ENCODE peak calls at places on chromosome 10, in five cellular contexts. One of them, this sample, is unnamed.

GRCh38 chr10:13660545-13660920 is 73.8 kb downstream of the PRPF18 start:
- DNase-seq in GM23248: peak; percentile 53
- DNase-seq in IMR-90: peak; percentile 41
- DNase-seq in tibial artery: no peak
- DNase-seq in Panc1: no peak
- DNase-seq in this sample: no peak

GRCh38 chr10:78331391-78331922 is 297.8 kb downstream of the RPS24 start:
- DNase-seq in GM23248: peak; percentile 87
- DNase-seq in IMR-90: peak; percentile 76
- DNase-seq in tibial artery: peak; percentile 68
- DNase-seq in Panc1: no peak
- DNase-seq in this sample: peak; percentile 63

GRCh38 chr10:119737827-119738226 is 12.0 kb downstream of the INPP5F start:
- DNase-seq in GM23248: peak; percentile 88
- DNase-seq in IMR-90: peak; percentile 88
- DNase-seq in tibial artery: no peak
- DNase-seq in Panc1: no peak
- DNase-seq in this sample: peak; percentile 82

GRCh38 chr10:14812271-14812670 is 25.6 kb downstream of the CDNF start:
- DNase-seq in GM23248: no peak
- DNase-seq in IMR-90: peak; percentile 15
- DNase-seq in tibial artery: no peak
- DNase-seq in Panc1: no peak
- DNase-seq in this sample: no peak

GRCh38 chr10:49612513-49613159 is 1.2 kb upstream of the CHAT start:
- DNase-seq in GM23248: no peak
- DNase-seq in IMR-90: no peak
- DNase-seq in tibial artery: peak; percentile 46
- DNase-seq in Panc1: no peak
- DNase-seq in this sample: no peak

GRCh38 chr10:92868557-92868956 is 20.2 kb downstream of the EXOC6 start:
- DNase-seq in GM23248: no peak
- DNase-seq in IMR-90: no peak
- DNase-seq in tibial artery: no peak
- DNase-seq in Panc1: no peak
- DNase-seq in this sample: no peak

GRCh38 chr10:13633689-13634088 is 46.9 kb downstream of the PRPF18 start:
- DNase-seq in GM23248: no peak
- DNase-seq in IMR-90: peak; percentile 69
- DNase-seq in tibial artery: peak; percentile 90
- DNase-seq in Panc1: no peak
- DNase-seq in this sample: peak; percentile 90

GRCh38 chr10:120765241-120765803 is 85.8 kb upstream of the WDR11 start:
- DNase-seq in GM23248: no peak
- DNase-seq in IMR-90: no peak
- DNase-seq in tibial artery: no peak
- DNase-seq in Panc1: no peak
- DNase-seq in this sample: no peak

GRCh38 chr10:89869180-89869579 is 167.8 kb downstream of the KIF20B start:
- DNase-seq in GM23248: no peak
- DNase-seq in IMR-90: no peak
- DNase-seq in tibial artery: no peak
- DNase-seq in Panc1: no peak
- DNase-seq in this sample: no peak

GRCh38 chr10:12350167-12350872 is 973 bp downstream of the CAMK1D start:
- DNase-seq in GM23248: peak; percentile 54
- DNase-seq in IMR-90: peak; percentile 45
- DNase-seq in tibial artery: peak; percentile 70
- DNase-seq in Panc1: no peak
- DNase-seq in this sample: peak; percentile 49

GRCh38 chr10:21020545-21020944 is 123.4 kb upstream of the NEBL start:
- DNase-seq in GM23248: peak; percentile 31
- DNase-seq in IMR-90: no peak
- DNase-seq in tibial artery: no peak
- DNase-seq in Panc1: no peak
- DNase-seq in this sample: peak; percentile 9

GRCh38 chr10:86030312-86030711 is 336.3 kb downstream of the GRID1 start:
- DNase-seq in GM23248: no peak
- DNase-seq in IMR-90: no peak
- DNase-seq in tibial artery: no peak
- DNase-seq in Panc1: no peak
- DNase-seq in this sample: no peak

GRCh38 chr10:131882151-131882550 is 18.7 kb upstream of the PPP2R2D start:
- DNase-seq in GM23248: no peak
- DNase-seq in IMR-90: no peak
- DNase-seq in tibial artery: no peak
- DNase-seq in Panc1: no peak
- DNase-seq in this sample: no peak

GRCh38 chr10:118568327-118568848 is 27.1 kb downstream of the PRLHR start:
- DNase-seq in GM23248: peak; percentile 74
- DNase-seq in IMR-90: peak; percentile 56
- DNase-seq in tibial artery: no peak
- DNase-seq in Panc1: peak; percentile 17
- DNase-seq in this sample: peak; percentile 60

GRCh38 chr10:58712982-58713381 is 200.3 kb downstream of the BICC1 start:
- DNase-seq in GM23248: peak; percentile 50
- DNase-seq in IMR-90: no peak
- DNase-seq in tibial artery: no peak
- DNase-seq in Panc1: no peak
- DNase-seq in this sample: no peak

GRCh38 chr10:98028168-98028770 is 2.2 kb downstream of the CRTAC1 start:
- DNase-seq in GM23248: peak; percentile 52
- DNase-seq in IMR-90: peak; percentile 3
- DNase-seq in tibial artery: no peak
- DNase-seq in Panc1: peak; percentile 15
- DNase-seq in this sample: peak; percentile 3

GRCh38 chr10:122457934-122458333 is 3.4 kb upstream of the HTRA1 start:
- DNase-seq in GM23248: no peak
- DNase-seq in IMR-90: no peak
- DNase-seq in tibial artery: no peak
- DNase-seq in Panc1: no peak
- DNase-seq in this sample: no peak

GRCh38 chr10:47113907-47114500 is 186.0 kb upstream of the GDF10 start:
- DNase-seq in GM23248: no peak
- DNase-seq in IMR-90: no peak
- DNase-seq in tibial artery: no peak
- DNase-seq in Panc1: no peak
- DNase-seq in this sample: no peak

GRCh38 chr10:27607591-27607990 is 103.5 kb downstream of the RAB18 start:
- DNase-seq in GM23248: no peak
- DNase-seq in IMR-90: no peak
- DNase-seq in tibial artery: no peak
- DNase-seq in Panc1: no peak
- DNase-seq in this sample: no peak

GRCh38 chr10:46223626-46224413 is 63.0 kb upstream of the ANTXRL start:
- DNase-seq in GM23248: no peak
- DNase-seq in IMR-90: no peak
- DNase-seq in tibial artery: no peak
- DNase-seq in Panc1: no peak
- DNase-seq in this sample: no peak

GRCh38 chr10:72087392-72087968 is 871 bp downstream of the SPOCK2 start:
- DNase-seq in GM23248: no peak
- DNase-seq in IMR-90: no peak
- DNase-seq in tibial artery: no peak
- DNase-seq in Panc1: no peak
- DNase-seq in this sample: no peak

GRCh38 chr10:127153166-127153565 is 43.2 kb downstream of the INSYN2A start:
- DNase-seq in GM23248: no peak
- DNase-seq in IMR-90: peak; percentile 82
- DNase-seq in tibial artery: no peak
- DNase-seq in Panc1: no peak
- DNase-seq in this sample: peak; percentile 16

GRCh38 chr10:7756360-7756992 is 31.3 kb downstream of the KIN start:
- DNase-seq in GM23248: peak; percentile 48
- DNase-seq in IMR-90: peak; percentile 8
- DNase-seq in tibial artery: no peak
- DNase-seq in Panc1: peak; percentile 4
- DNase-seq in this sample: peak; percentile 24

GRCh38 chr10:92486637-92487036 is 87.3 kb downstream of the IDE start:
- DNase-seq in GM23248: no peak
- DNase-seq in IMR-90: no peak
- DNase-seq in tibial artery: no peak
- DNase-seq in Panc1: no peak
- DNase-seq in this sample: no peak

GRCh38 chr10:92156874-92157273 is 134.0 kb downstream of the CPEB3 start:
- DNase-seq in GM23248: peak; percentile 9
- DNase-seq in IMR-90: peak; percentile 39
- DNase-seq in tibial artery: no peak
- DNase-seq in Panc1: no peak
- DNase-seq in this sample: no peak

GRCh38 chr10:118543714-118544400 is 51.6 kb downstream of the PRLHR start:
- DNase-seq in GM23248: peak; percentile 75
- DNase-seq in IMR-90: peak; percentile 5
- DNase-seq in tibial artery: no peak
- DNase-seq in Panc1: peak; percentile 42
- DNase-seq in this sample: peak; percentile 7

GRCh38 chr10:100007239-100008141 is 2.3 kb downstream of the DNMBP start:
- DNase-seq in GM23248: peak; percentile 45
- DNase-seq in IMR-90: no peak
- DNase-seq in tibial artery: no peak
- DNase-seq in Panc1: no peak
- DNase-seq in this sample: no peak
- H3K4me3 ChIP-seq in GM23248: peak overlapping the region; percentile 91
- H3K4me3 ChIP-seq in IMR-90: peak overlapping the region; percentile 14
- H3K4me3 ChIP-seq in tibial artery: no peak overlapping the region
- H3K4me3 ChIP-seq in Panc1: peak overlapping the region; percentile 77
- H3K4me3 ChIP-seq in this sample: peak overlapping the region; percentile 89

GRCh38 chr10:59922907-59923306 is 16.6 kb upstream of the CCDC6 start:
- DNase-seq in GM23248: no peak
- DNase-seq in IMR-90: no peak
- DNase-seq in tibial artery: no peak
- DNase-seq in Panc1: no peak
- DNase-seq in this sample: no peak

DNA sequence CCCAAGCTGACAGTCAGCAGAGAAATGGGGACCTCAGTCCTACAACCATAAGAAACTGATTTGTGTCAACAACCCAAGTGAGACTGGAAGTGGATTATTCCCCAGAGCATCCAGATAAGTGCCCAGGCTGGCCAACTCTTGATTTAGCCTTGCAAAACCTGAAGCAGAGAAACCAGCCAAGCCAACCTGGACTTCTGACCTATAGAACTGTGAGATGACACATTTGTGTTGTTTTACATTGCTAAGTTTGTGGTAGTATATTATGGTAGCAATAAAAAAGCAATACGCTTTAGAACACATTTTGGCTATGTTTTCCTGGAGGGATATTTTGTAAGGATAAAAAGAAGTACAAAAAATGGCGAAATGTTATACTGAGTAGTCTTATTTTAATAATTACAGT is 19.7 kb upstream of the CCDC6 start:
- DNase-seq in GM23248: no peak
- DNase-seq in IMR-90: no peak
- DNase-seq in tibial artery: no peak
- DNase-seq in Panc1: no peak
- DNase-seq in this sample: no peak
- H3K4me3 ChIP-seq in GM23248: no peak overlapping the region
- H3K4me3 ChIP-seq in IMR-90: no peak overlapping the region
- H3K4me3 ChIP-seq in tibial artery: no peak overlapping the region
- H3K4me3 ChIP-seq in Panc1: no peak overlapping the region
- H3K4me3 ChIP-seq in this sample: no peak overlapping the region

DNA sequence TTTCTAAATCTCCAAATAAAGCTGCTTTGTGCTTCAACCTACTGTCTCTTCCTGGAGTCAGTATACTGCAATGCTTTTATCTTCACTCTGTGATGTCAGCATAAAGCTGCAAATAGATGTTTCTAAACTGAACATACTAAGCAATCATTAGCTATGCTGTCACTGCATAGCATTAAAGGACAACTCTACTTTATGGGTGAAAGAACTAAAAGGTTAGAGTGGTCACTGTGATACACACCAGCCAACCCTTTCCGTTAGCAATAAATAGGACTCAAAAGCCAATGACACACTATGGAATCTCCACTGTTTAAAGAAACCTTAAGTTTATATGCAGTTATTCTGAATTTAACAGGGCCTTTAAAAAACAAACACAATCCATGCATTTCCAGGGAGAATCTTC is 1.8 kb downstream of the CCDC186 start:
- DNase-seq in GM23248: peak; percentile 61
- DNase-seq in IMR-90: peak; percentile 40
- DNase-seq in tibial artery: no peak
- DNase-seq in Panc1: no peak
- DNase-seq in this sample: peak; percentile 15
- H3K4me3 ChIP-seq in GM23248: peak overlapping the region; percentile 97
- H3K4me3 ChIP-seq in IMR-90: peak overlapping the region; percentile 7
- H3K4me3 ChIP-seq in tibial artery: peak overlapping the region; percentile 87
- H3K4me3 ChIP-seq in Panc1: peak overlapping the region; percentile 91
- H3K4me3 ChIP-seq in this sample: no peak overlapping the region

DNA sequence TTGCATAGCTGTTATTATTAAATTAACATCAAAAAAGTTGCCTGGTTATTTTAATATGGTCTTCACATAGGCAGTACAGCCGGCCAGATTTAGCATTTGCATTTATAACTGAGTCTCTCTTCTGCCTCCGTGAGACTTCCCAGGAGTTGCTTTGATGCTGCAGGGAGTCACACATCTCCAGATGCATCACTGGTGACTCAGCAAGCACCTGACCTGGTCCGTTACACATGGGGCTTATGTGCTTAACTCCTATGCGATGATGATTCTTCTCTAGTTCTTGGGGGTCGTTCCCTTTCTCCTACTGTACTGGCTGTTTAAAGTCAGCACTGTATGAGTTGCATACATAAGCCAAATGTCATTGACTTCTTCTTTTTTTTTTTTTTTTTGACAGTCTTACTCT is 13.1 kb upstream of the AKR1E2 start:
- DNase-seq in GM23248: peak; percentile 89
- DNase-seq in IMR-90: peak; percentile 96
- DNase-seq in tibial artery: no peak
- DNase-seq in Panc1: peak; percentile 30
- DNase-seq in this sample: peak; percentile 87
- H3K4me3 ChIP-seq in GM23248: no peak overlapping the region
- H3K4me3 ChIP-seq in IMR-90: no peak overlapping the region
- H3K4me3 ChIP-seq in tibial artery: no peak overlapping the region
- H3K4me3 ChIP-seq in Panc1: no peak overlapping the region
- H3K4me3 ChIP-seq in this sample: no peak overlapping the region

DNA sequence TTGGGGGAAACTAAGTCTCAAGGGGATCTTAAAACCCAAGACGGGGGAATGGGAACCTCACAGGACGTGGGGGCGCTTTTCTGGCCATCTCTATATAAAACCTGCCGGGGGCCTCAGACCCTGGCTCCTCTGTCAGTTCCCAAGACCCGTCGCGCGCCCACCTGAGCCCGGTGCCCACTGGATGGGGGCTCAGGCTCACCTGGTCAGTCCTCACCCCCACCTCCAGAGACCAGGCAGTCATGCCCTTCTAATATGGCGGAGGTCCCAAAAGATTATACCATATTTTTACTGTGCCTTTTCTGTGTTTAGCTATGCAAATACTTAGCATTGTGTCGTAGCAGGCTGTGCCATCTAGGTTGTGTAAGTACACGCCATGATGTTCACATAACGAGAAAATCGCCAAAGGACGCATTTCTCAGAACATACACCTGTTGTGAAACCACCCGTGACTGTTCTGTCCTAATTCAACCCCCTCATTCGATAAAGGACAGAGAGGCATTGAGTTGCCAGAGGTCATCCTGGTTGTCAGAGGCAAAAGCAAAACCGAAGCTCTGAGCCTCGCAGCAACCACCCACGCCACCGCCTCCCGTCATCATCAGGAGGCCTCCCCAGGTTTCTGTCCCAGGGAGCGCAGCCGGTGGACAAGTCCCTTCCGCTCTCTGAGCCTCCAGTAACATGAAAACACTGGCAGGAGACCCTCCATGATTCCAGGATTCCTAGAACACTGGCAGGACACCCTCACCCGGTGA is 28.9 kb downstream of the OAT start:
- DNase-seq in GM23248: no peak
- DNase-seq in IMR-90: no peak
- DNase-seq in tibial artery: no peak
- DNase-seq in Panc1: no peak
- DNase-seq in this sample: no peak
- H3K4me3 ChIP-seq in GM23248: peak overlapping the region; percentile 68
- H3K4me3 ChIP-seq in IMR-90: peak overlapping the region; percentile 21
- H3K4me3 ChIP-seq in tibial artery: peak overlapping the region; percentile 45
- H3K4me3 ChIP-seq in Panc1: peak overlapping the region; percentile 25
- H3K4me3 ChIP-seq in this sample: no peak overlapping the region